ENCODE peak calls at places on chromosome 4, in four cellular contexts. H is GM12878, F is HepG2, M is K562. X is an unnamed sample.

GRCh38 chr4:121728798-121729226 is 32.0 kb upstream of the ANXA5 start:
- DNase-seq in F (no peak), M (no peak), H (no peak), X (no peak)

GRCh38 chr4:89303177-89303576 is 4.4 kb downstream of the GPRIN3 start:
- DNase-seq in F (no peak), H (no peak), M (no peak), X (peak)

GRCh38 chr4:25750874-25751273 is 95.2 kb downstream of the SLC34A2 start:
- DNase-seq in M (no peak), F (no peak), H (no peak), X (no peak)

GRCh38 chr4:156983366-156983765 is 11.8 kb upstream of the PDGFC start:
- DNase-seq in F (no peak), H (no peak), M (no peak), X (no peak)

GRCh38 chr4:17630228-17630627 is 15.8 kb downstream of the MED28 start:
- DNase-seq in F (no peak), H (no peak), M (no peak), X (no peak)

GRCh38 chr4:88378691-88379559 is at the start of gene HERC6:
- DNase-seq in F (peak), H (peak), M (peak), X (peak)

GRCh38 chr4:152886201-152886600 is 49.9 kb upstream of the FHDC1 start:
- DNase-seq in F (no peak), H (no peak), M (no peak), X (no peak)

GRCh38 chr4:45701616-45702015 is 422.2 kb downstream of the GABRG1 start:
- DNase-seq in F (no peak), M (no peak), H (no peak), X (no peak)

GRCh38 chr4:103008875-103009729 is 10.4 kb downstream of the SLC9B1 start:
- DNase-seq in F (peak), H (peak), M (peak), X (peak)

GRCh38 chr4:131248314-131248713 is 1900.8 kb upstream of the PCDH10 start:
- DNase-seq in M (no peak), F (no peak), H (no peak), X (no peak)

GRCh38 chr4:61549356-61549755 is 349.2 kb downstream of the ADGRL3 start:
- DNase-seq in F (no peak), M (no peak), H (no peak), X (no peak)

GRCh38 chr4:101471201-101471600 is 123.9 kb upstream of the PPP3CA start:
- DNase-seq in M (no peak), F (no peak), H (no peak), X (no peak)

GRCh38 chr4:152364883-152365282 is 171.0 kb downstream of the FBXW7 start:
- DNase-seq in M (no peak), F (no peak), H (no peak), X (no peak)

GRCh38 chr4:62531250-62531649 is 1331.1 kb downstream of the ADGRL3 start:
- DNase-seq in M (no peak), H (no peak), F (no peak), X (no peak)

GRCh38 chr4:122100508-122100907 is 51.6 kb upstream of the BLTP1 start:
- DNase-seq in M (no peak), F (no peak), H (no peak), X (peak)

GRCh38 chr4:16140520-16141249 is 56.9 kb upstream of the PROM1 start:
- DNase-seq in M (no peak), H (no peak), F (peak), X (peak)

GRCh38 chr4:167000141-167000852 is 234.0 kb downstream of the SPOCK3 start:
- DNase-seq in M (no peak), H (no peak), F (no peak), X (no peak)

GRCh38 chr4:90120815-90121214 is 6.4 kb upstream of the CCSER1 start:
- DNase-seq in F (no peak), M (no peak), H (no peak), X (no peak)

GRCh38 chr4:26787461-26788340 is 72.9 kb upstream of the STIM2 start:
- DNase-seq in M (peak), H (no peak), F (peak), X (peak)

GRCh38 chr4:2006956-2007653 is 1.7 kb downstream of the NELFA start:
- DNase-seq in H (no peak), M (no peak), F (peak), X (no peak)

GRCh38 chr4:99918656-99919055 is 24.4 kb upstream of the LAMTOR3 start:
- DNase-seq in F (no peak), M (no peak), H (no peak), X (no peak)

GRCh38 chr4:121814756-121815155 is 8.9 kb downstream of the CCNA2 start:
- DNase-seq in M (no peak), F (no peak), H (no peak), X (no peak)

GRCh38 chr4:63090641-63091040 is 1318.6 kb downstream of the TECRL start:
- DNase-seq in H (no peak), M (no peak), F (no peak), X (no peak)

GRCh38 chr4:69689530-69690111 is 36.6 kb upstream of the UGT2A1 start:
- DNase-seq in M (peak), F (peak), H (no peak), X (peak)

GRCh38 chr4:92235741-92236140 is 68.0 kb upstream of the GRID2 start:
- DNase-seq in H (no peak), F (no peak), M (no peak), X (no peak)

GRCh38 chr4:52037730-52038108 is 380 bp downstream of the SGCB start:
- DNase-seq in H (no peak), F (no peak), M (no peak), X (peak)

GRCh38 chr4:85445058-85445639 is 29.8 kb upstream of the ARHGAP24 start:
- DNase-seq in F (no peak), M (no peak), H (no peak), X (no peak)

GRCh38 chr4:179325181-179325580 is 1882.9 kb upstream of the AGA start:
- DNase-seq in H (no peak), F (no peak), M (no peak), X (no peak)

GRCh38 chr4:139530833-139531427 is 25.1 kb downstream of the SETD7 start:
- DNase-seq in F (peak), M (peak), H (no peak), X (peak)

GRCh38 chr4:188110741-188111458 is 1.5 kb upstream of the TRIML2 start:
- DNase-seq in F (no peak), H (no peak), M (no peak), X (no peak)

GRCh38 chr4:188106454-188106853 is 2.9 kb downstream of the TRIML2 start:
- DNase-seq in M (no peak), H (no peak), F (no peak), X (no peak)

GRCh38 chr4:188110036-188110435 is 633 bp upstream of the TRIML2 start:
- DNase-seq in H (no peak), M (no peak), F (no peak), X (no peak)

GRCh38 chr4:188109157-188109755 is at the start of gene TRIML2:
- DNase-seq in F (no peak), M (no peak), H (no peak), X (no peak)

GRCh38 chr4:188107931-188108843 is 1.2 kb downstream of the TRIML2 start:
- DNase-seq in M (no peak), F (no peak), H (no peak), X (no peak)
- TF ChIP-seq FOXK2 in M (no peak), F (no peak), H (no peak), X (no peak)

DNA sequence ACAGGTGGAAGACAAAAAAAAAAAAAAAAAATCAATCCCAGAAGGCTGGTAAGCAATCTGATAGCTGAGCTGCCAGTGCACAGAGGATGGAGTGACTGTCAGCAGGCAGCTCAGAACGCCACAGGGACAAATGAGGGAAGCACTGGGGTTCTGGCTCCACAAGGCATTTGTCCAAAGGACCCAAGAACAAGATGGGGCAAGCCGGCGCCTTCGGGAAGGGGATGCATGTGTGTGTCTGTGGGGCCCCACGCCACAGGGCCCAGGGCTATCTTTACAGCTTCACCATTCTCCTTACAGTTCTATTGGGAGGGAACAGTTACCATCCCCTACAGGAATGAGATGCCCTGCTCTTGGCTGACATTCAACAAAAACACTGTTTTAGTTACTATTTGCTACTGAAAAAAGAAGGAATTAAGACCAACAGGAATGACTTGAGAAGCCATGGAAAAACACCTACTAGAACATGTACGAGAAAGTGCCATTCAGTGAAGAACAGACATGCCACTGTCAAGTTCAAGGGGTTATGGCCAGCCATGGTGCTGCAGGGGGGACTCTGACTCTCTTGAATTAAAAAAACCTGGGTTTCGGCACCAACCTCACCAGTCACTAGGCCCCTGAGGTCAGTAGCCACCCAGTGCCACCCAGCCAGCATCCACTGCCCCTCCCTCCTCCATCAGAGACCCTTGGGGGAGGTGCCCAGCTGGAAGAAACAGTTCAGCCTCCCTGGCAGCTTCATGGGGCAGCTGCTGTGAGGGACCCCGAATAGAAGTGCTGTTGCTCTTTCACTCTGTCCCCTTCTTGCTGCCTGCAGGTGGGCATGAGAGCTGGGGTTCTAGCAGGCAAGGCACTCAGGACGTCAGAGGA is 18.5 kb downstream of the WDR1 start:
- DNase-seq in F (no peak), H (no peak), M (no peak), X (no peak)
- TF ChIP-seq FOXK2 in F (no peak), H (no peak), M (no peak), X (no peak)

DNA sequence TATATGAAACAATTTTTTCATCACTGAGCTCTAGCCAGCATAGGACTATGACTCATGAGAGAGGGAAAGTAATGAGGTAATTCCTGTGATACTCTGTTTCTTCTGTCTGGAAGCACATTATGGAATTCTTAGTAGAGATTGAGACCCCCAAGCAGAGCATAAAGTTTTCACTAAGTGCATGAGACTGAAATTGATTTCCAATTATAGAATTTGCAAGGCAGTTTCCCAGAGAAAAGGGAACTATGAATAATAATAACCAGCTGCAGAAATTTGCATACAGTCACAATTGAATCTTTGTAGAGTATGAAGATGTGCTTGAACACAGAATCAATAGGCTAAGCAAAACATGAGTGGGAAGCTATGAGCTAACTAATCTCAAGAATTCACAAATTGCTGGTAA is 779.2 kb downstream of the ARAP2 start:
- DNase-seq in H (no peak), M (no peak), F (no peak), X (no peak)
- TF ChIP-seq FOXK2 in H (no peak), M (no peak), F (no peak), X (no peak)

DNA sequence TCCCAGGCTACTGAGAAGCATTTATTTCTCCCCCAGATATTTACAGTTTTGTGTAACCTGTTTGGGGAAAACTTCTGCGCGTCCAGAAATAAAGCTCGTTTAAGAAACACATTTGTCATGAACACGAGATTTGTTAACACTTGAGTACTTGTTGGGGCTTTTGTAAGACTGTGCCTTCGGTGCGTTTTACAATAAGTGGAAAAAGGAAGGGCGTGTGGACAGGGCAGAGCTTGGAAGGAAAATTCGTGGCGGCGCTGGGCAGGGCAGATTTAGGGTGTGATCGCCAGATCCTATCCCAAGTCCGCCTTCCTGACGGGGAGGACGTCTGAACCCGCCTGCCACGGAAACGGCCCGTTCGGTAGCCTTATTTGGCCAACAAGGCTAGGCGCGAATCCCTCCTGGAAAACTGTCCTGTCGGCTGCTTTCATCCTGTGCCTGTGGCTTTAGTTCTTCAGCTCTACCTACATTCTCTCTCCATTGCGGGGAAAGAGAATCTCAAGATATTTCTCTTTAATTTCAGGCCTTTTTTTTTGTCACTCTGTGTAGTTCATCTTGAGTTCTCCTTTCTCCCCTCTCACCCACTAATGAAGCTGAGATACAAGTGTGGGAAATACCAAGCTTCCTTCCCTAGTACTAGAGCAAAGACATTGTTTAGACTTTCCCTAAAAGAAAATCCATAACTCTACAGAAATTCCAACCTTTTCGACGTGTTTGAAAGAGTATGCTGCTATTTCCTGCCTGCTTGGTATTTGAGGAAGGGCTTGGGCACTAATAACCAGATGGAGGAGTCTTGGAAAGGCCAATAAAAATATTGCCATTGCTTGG is 946 bp downstream of the PDLIM5 start:
- DNase-seq in H (no peak), F (peak), M (peak), X (peak)
- TF ChIP-seq FOXK2 in H (no peak), F (no peak), M (no peak), X (no peak)

GRCh38 chr4:48546336-48546735 is 56.3 kb downstream of the ZAR1 start:
- DNase-seq in H (peak), M (no peak), F (peak), X (peak)
- TF ChIP-seq FOXK2 in H (no peak), M (no peak), F (no peak), X (no peak)

GRCh38 chr4:59598233-59598618 is 1601.9 kb upstream of the ADGRL3 start:
- DNase-seq in F (no peak), M (no peak), H (no peak), X (no peak)

DNA sequence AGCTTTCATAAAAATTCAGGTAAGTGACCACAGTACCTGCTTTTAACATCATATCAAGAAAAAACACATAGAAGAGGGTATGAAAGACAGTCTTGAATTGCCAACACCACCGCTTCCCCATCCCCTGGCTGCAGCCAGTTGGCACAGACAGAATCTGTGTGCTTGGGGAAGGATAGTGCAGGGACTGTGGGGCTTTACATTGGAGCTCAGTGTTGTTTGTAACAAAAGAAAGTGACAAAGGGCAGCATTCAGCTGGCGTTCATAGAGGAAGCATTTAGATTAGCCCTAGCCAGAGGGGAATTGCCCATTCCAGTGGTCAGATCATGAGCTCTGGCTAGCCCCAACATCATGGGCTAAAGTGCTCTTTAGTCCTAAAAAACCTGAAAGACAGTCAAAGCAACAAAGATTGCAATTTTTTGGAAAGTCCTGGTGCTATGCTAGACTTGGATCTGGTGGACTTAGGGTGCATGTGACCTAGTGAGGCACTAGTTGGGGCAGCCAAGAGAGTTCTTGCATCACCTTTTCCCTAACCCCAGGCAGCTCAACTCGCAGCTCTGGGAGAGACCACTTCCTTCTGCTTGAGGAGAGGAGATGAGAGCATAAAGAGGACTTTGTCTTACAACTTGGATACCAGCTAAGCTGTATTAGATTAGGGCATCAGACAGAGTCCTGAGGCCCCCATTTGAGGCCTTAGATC is 1602.4 kb upstream of the ADGRL3 start:
- DNase-seq in H (no peak), M (no peak), F (no peak), X (no peak)
- TF ChIP-seq FOXK2 in H (no peak), M (no peak), F (no peak), X (no peak)

GRCh38 chr4:3331511-3332394 is 38.9 kb downstream of the RGS12 start:
- DNase-seq in F (no peak), M (no peak), H (no peak), X (no peak)

GRCh38 chr4:3330682-3331081 is 37.9 kb downstream of the RGS12 start:
- DNase-seq in F (no peak), M (no peak), H (no peak), X (no peak)

GRCh38 chr4:3329887-3330286 is 37.1 kb downstream of the RGS12 start:
- DNase-seq in H (no peak), F (no peak), M (no peak), X (no peak)

GRCh38 chr4:3334316-3334715 is 41.5 kb downstream of the RGS12 start:
- DNase-seq in F (no peak), H (no peak), M (no peak), X (no peak)

GRCh38 chr4:3332498-3332897 is 39.7 kb downstream of the RGS12 start:
- DNase-seq in F (no peak), M (no peak), H (no peak), X (no peak)
- TF ChIP-seq FOXK2 in F (no peak), M (no peak), H (no peak), X (no peak)

DNA sequence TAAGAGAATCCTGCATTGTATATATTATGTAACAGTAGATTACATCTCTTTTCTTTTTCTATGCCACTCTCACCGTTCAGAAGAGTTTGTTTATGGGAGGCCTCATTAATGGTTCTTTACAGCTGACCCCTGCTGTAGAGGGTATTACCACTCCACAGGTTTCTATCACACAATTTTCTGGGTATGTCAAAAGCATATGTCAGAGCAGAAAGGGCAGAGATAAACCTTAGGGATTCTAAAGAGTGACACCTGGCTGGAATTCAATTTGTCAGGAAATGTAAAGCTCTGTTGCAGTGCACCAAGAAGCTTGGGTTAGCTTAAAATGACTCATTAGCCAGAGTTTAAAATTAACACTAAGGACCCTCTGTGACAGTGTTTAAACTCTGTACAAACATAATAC is 658.7 kb downstream of the PCDH18 start:
- DNase-seq in F (no peak), M (no peak), H (no peak), X (no peak)
- TF ChIP-seq FOXK2 in F (no peak), M (no peak), H (no peak), X (no peak)

X was measured in HEK293T.